ENCODE peak calls at places on chromosomes 3 and 15, in nine cellular contexts. One of them, this sample, is unnamed.

GRCh38 chr15:68333775-68334470 is 56.4 kb downstream of the FEM1B start:
- DNase-seq in lower leg skin: no peak
- DNase-seq in MCF 10A: peak
- DNase-seq in colonic mucosa: no peak
- DNase-seq in upper lobe of right lung: peak
- DNase-seq in MM.1S: no peak
- DNase-seq in HFFc6: no peak
- DNase-seq in HFF-Myc: no peak
- DNase-seq in neural progenitor cell: no peak
- DNase-seq in this sample: peak

GRCh38 chr15:73796266-73796939 is 43.3 kb upstream of the INSYN1 start:
- DNase-seq in lower leg skin: no peak
- DNase-seq in MCF 10A: no peak
- DNase-seq in colonic mucosa: no peak
- DNase-seq in upper lobe of right lung: no peak
- DNase-seq in MM.1S: no peak
- DNase-seq in HFFc6: no peak
- DNase-seq in HFF-Myc: no peak
- DNase-seq in neural progenitor cell: no peak
- DNase-seq in this sample: no peak

GRCh38 chr3:161014997-161015749 is 90.0 kb downstream of the B3GALNT1 start:
- DNase-seq in lower leg skin: no peak
- DNase-seq in MCF 10A: no peak
- DNase-seq in colonic mucosa: no peak
- DNase-seq in upper lobe of right lung: no peak
- DNase-seq in MM.1S: no peak
- DNase-seq in HFFc6: no peak
- DNase-seq in HFF-Myc: no peak
- DNase-seq in neural progenitor cell: peak
- DNase-seq in this sample: no peak

GRCh38 chr15:88799341-88799740 is 3.9 kb upstream of the ACAN start:
- DNase-seq in lower leg skin: no peak
- DNase-seq in MCF 10A: no peak
- DNase-seq in colonic mucosa: no peak
- DNase-seq in upper lobe of right lung: no peak
- DNase-seq in MM.1S: no peak
- DNase-seq in HFFc6: no peak
- DNase-seq in HFF-Myc: no peak
- DNase-seq in neural progenitor cell: no peak
- DNase-seq in this sample: no peak

GRCh38 chr15:85125056-85125661 is 143.5 kb downstream of the PDE8A start:
- DNase-seq in lower leg skin: no peak
- DNase-seq in MCF 10A: peak
- DNase-seq in colonic mucosa: no peak
- DNase-seq in upper lobe of right lung: no peak
- DNase-seq in MM.1S: no peak
- DNase-seq in HFFc6: peak
- DNase-seq in HFF-Myc: no peak
- DNase-seq in neural progenitor cell: no peak
- DNase-seq in this sample: peak

GRCh38 chr15:69394556-69395282 is 19.4 kb upstream of the KIF23 start:
- DNase-seq in lower leg skin: peak
- DNase-seq in MCF 10A: peak
- DNase-seq in colonic mucosa: peak
- DNase-seq in upper lobe of right lung: peak
- DNase-seq in MM.1S: peak
- DNase-seq in HFFc6: peak
- DNase-seq in HFF-Myc: peak
- DNase-seq in neural progenitor cell: peak
- DNase-seq in this sample: peak

GRCh38 chr3:126119008-126119675 is 35.2 kb upstream of the SLC41A3 start:
- DNase-seq in lower leg skin: no peak
- DNase-seq in MCF 10A: no peak
- DNase-seq in colonic mucosa: peak
- DNase-seq in upper lobe of right lung: no peak
- DNase-seq in MM.1S: no peak
- DNase-seq in HFFc6: no peak
- DNase-seq in HFF-Myc: no peak
- DNase-seq in neural progenitor cell: no peak
- DNase-seq in this sample: no peak

GRCh38 chr3:14157951-14158350 is 20.4 kb downstream of the XPC start:
- DNase-seq in lower leg skin: no peak
- DNase-seq in MCF 10A: no peak
- DNase-seq in colonic mucosa: no peak
- DNase-seq in upper lobe of right lung: no peak
- DNase-seq in MM.1S: no peak
- DNase-seq in HFFc6: no peak
- DNase-seq in HFF-Myc: no peak
- DNase-seq in neural progenitor cell: no peak
- DNase-seq in this sample: no peak

GRCh38 chr3:99119312-99119810 is 217.9 kb upstream of the DCBLD2 start:
- DNase-seq in lower leg skin: no peak
- DNase-seq in MCF 10A: no peak
- DNase-seq in colonic mucosa: no peak
- DNase-seq in upper lobe of right lung: no peak
- DNase-seq in MM.1S: no peak
- DNase-seq in HFFc6: peak
- DNase-seq in HFF-Myc: no peak
- DNase-seq in neural progenitor cell: no peak
- DNase-seq in this sample: no peak

GRCh38 chr3:57100046-57100695 is 39.7 kb downstream of the SPATA12 start:
- DNase-seq in lower leg skin: peak
- DNase-seq in MCF 10A: peak
- DNase-seq in colonic mucosa: peak
- DNase-seq in upper lobe of right lung: no peak
- DNase-seq in MM.1S: peak
- DNase-seq in HFFc6: peak
- DNase-seq in HFF-Myc: peak
- DNase-seq in neural progenitor cell: peak
- DNase-seq in this sample: peak

GRCh38 chr15:31974154-31974794 is 56.0 kb upstream of the CHRNA7 start:
- DNase-seq in lower leg skin: no peak
- DNase-seq in MCF 10A: no peak
- DNase-seq in colonic mucosa: no peak
- DNase-seq in upper lobe of right lung: no peak
- DNase-seq in MM.1S: no peak
- DNase-seq in HFFc6: no peak
- DNase-seq in HFF-Myc: no peak
- DNase-seq in neural progenitor cell: peak
- DNase-seq in this sample: no peak

GRCh38 chr15:31975446-31976229 is 54.7 kb upstream of the CHRNA7 start:
- DNase-seq in lower leg skin: no peak
- DNase-seq in MCF 10A: no peak
- DNase-seq in colonic mucosa: peak
- DNase-seq in upper lobe of right lung: no peak
- DNase-seq in MM.1S: no peak
- DNase-seq in HFFc6: no peak
- DNase-seq in HFF-Myc: no peak
- DNase-seq in neural progenitor cell: peak
- DNase-seq in this sample: peak

GRCh38 chr15:31977138-31977537 is 53.2 kb upstream of the CHRNA7 start:
- DNase-seq in lower leg skin: no peak
- DNase-seq in MCF 10A: no peak
- DNase-seq in colonic mucosa: no peak
- DNase-seq in upper lobe of right lung: no peak
- DNase-seq in MM.1S: no peak
- DNase-seq in HFFc6: no peak
- DNase-seq in HFF-Myc: no peak
- DNase-seq in neural progenitor cell: no peak
- DNase-seq in this sample: no peak

GRCh38 chr15:31973197-31973596 is 57.1 kb upstream of the CHRNA7 start:
- DNase-seq in lower leg skin: no peak
- DNase-seq in MCF 10A: no peak
- DNase-seq in colonic mucosa: no peak
- DNase-seq in upper lobe of right lung: no peak
- DNase-seq in MM.1S: no peak
- DNase-seq in HFFc6: no peak
- DNase-seq in HFF-Myc: no peak
- DNase-seq in neural progenitor cell: no peak
- DNase-seq in this sample: no peak

GRCh38 chr15:31974855-31975421 is 55.4 kb upstream of the CHRNA7 start:
- DNase-seq in lower leg skin: no peak
- DNase-seq in MCF 10A: peak
- DNase-seq in colonic mucosa: peak
- DNase-seq in upper lobe of right lung: no peak
- DNase-seq in MM.1S: peak
- DNase-seq in HFFc6: no peak
- DNase-seq in HFF-Myc: no peak
- DNase-seq in neural progenitor cell: peak
- DNase-seq in this sample: peak
- TF ChIP-seq CTCF in lower leg skin: no peak
- TF ChIP-seq CTCF in MCF 10A: peak
- TF ChIP-seq CTCF in colonic mucosa: peak
- TF ChIP-seq CTCF in upper lobe of right lung: peak
- TF ChIP-seq CTCF in MM.1S: peak
- TF ChIP-seq CTCF in HFFc6: peak
- TF ChIP-seq CTCF in HFF-Myc: peak
- TF ChIP-seq CTCF in neural progenitor cell: peak
- TF ChIP-seq CTCF in this sample: peak

GRCh38 chr3:62832569-62832968 is 42.6 kb downstream of the CADPS start:
- DNase-seq in lower leg skin: no peak
- DNase-seq in MCF 10A: no peak
- DNase-seq in colonic mucosa: no peak
- DNase-seq in upper lobe of right lung: no peak
- DNase-seq in MM.1S: no peak
- DNase-seq in HFFc6: no peak
- DNase-seq in HFF-Myc: no peak
- DNase-seq in neural progenitor cell: no peak
- DNase-seq in this sample: no peak

GRCh38 chr3:62827550-62827949 is 47.7 kb downstream of the CADPS start:
- DNase-seq in lower leg skin: no peak
- DNase-seq in MCF 10A: no peak
- DNase-seq in colonic mucosa: no peak
- DNase-seq in upper lobe of right lung: no peak
- DNase-seq in MM.1S: no peak
- DNase-seq in HFFc6: no peak
- DNase-seq in HFF-Myc: no peak
- DNase-seq in neural progenitor cell: no peak
- DNase-seq in this sample: no peak

GRCh38 chr3:62837145-62837787 is 38.0 kb downstream of the CADPS start:
- DNase-seq in lower leg skin: no peak
- DNase-seq in MCF 10A: no peak
- DNase-seq in colonic mucosa: no peak
- DNase-seq in upper lobe of right lung: no peak
- DNase-seq in MM.1S: no peak
- DNase-seq in HFFc6: no peak
- DNase-seq in HFF-Myc: no peak
- DNase-seq in neural progenitor cell: no peak
- DNase-seq in this sample: no peak

GRCh38 chr3:62835594-62836236 is 39.5 kb downstream of the CADPS start:
- DNase-seq in lower leg skin: no peak
- DNase-seq in MCF 10A: no peak
- DNase-seq in colonic mucosa: no peak
- DNase-seq in upper lobe of right lung: no peak
- DNase-seq in MM.1S: peak
- DNase-seq in HFFc6: no peak
- DNase-seq in HFF-Myc: no peak
- DNase-seq in neural progenitor cell: no peak
- DNase-seq in this sample: no peak

GRCh38 chr3:62833538-62833937 is 41.7 kb downstream of the CADPS start:
- DNase-seq in lower leg skin: no peak
- DNase-seq in MCF 10A: peak
- DNase-seq in colonic mucosa: no peak
- DNase-seq in upper lobe of right lung: no peak
- DNase-seq in MM.1S: peak
- DNase-seq in HFFc6: no peak
- DNase-seq in HFF-Myc: no peak
- DNase-seq in neural progenitor cell: peak
- DNase-seq in this sample: peak
- TF ChIP-seq CTCF in lower leg skin: no peak
- TF ChIP-seq CTCF in MCF 10A: peak
- TF ChIP-seq CTCF in colonic mucosa: no peak
- TF ChIP-seq CTCF in upper lobe of right lung: no peak
- TF ChIP-seq CTCF in MM.1S: peak
- TF ChIP-seq CTCF in HFFc6: peak
- TF ChIP-seq CTCF in HFF-Myc: peak
- TF ChIP-seq CTCF in neural progenitor cell: peak
- TF ChIP-seq CTCF in this sample: peak

GRCh38 chr3:108202834-108203233 is 19.4 kb downstream of the IFT57 start:
- DNase-seq in lower leg skin: no peak
- DNase-seq in MCF 10A: no peak
- DNase-seq in colonic mucosa: no peak
- DNase-seq in upper lobe of right lung: no peak
- DNase-seq in MM.1S: no peak
- DNase-seq in HFFc6: peak
- DNase-seq in HFF-Myc: no peak
- DNase-seq in neural progenitor cell: no peak
- DNase-seq in this sample: no peak
- TF ChIP-seq CTCF in lower leg skin: no peak
- TF ChIP-seq CTCF in MCF 10A: no peak
- TF ChIP-seq CTCF in colonic mucosa: no peak
- TF ChIP-seq CTCF in upper lobe of right lung: no peak
- TF ChIP-seq CTCF in MM.1S: no peak
- TF ChIP-seq CTCF in HFFc6: peak
- TF ChIP-seq CTCF in HFF-Myc: no peak
- TF ChIP-seq CTCF in neural progenitor cell: no peak
- TF ChIP-seq CTCF in this sample: no peak

GRCh38 chr15:35442734-35443133 is 103.2 kb downstream of the DPH6 start:
- DNase-seq in lower leg skin: no peak
- DNase-seq in MCF 10A: no peak
- DNase-seq in colonic mucosa: no peak
- DNase-seq in upper lobe of right lung: no peak
- DNase-seq in MM.1S: no peak
- DNase-seq in HFFc6: no peak
- DNase-seq in HFF-Myc: no peak
- DNase-seq in neural progenitor cell: no peak
- DNase-seq in this sample: no peak

GRCh38 chr15:35439291-35439690 is 106.7 kb downstream of the DPH6 start:
- DNase-seq in lower leg skin: no peak
- DNase-seq in MCF 10A: no peak
- DNase-seq in colonic mucosa: no peak
- DNase-seq in upper lobe of right lung: no peak
- DNase-seq in MM.1S: no peak
- DNase-seq in HFFc6: peak
- DNase-seq in HFF-Myc: peak
- DNase-seq in neural progenitor cell: no peak
- DNase-seq in this sample: no peak

GRCh38 chr15:35436422-35436821 is 109.5 kb downstream of the DPH6 start:
- DNase-seq in lower leg skin: no peak
- DNase-seq in MCF 10A: no peak
- DNase-seq in colonic mucosa: no peak
- DNase-seq in upper lobe of right lung: no peak
- DNase-seq in MM.1S: no peak
- DNase-seq in HFFc6: no peak
- DNase-seq in HFF-Myc: no peak
- DNase-seq in neural progenitor cell: no peak
- DNase-seq in this sample: no peak

GRCh38 chr15:35440265-35440664 is 105.7 kb downstream of the DPH6 start:
- DNase-seq in lower leg skin: no peak
- DNase-seq in MCF 10A: no peak
- DNase-seq in colonic mucosa: no peak
- DNase-seq in upper lobe of right lung: no peak
- DNase-seq in MM.1S: no peak
- DNase-seq in HFFc6: no peak
- DNase-seq in HFF-Myc: no peak
- DNase-seq in neural progenitor cell: no peak
- DNase-seq in this sample: no peak

DNA sequence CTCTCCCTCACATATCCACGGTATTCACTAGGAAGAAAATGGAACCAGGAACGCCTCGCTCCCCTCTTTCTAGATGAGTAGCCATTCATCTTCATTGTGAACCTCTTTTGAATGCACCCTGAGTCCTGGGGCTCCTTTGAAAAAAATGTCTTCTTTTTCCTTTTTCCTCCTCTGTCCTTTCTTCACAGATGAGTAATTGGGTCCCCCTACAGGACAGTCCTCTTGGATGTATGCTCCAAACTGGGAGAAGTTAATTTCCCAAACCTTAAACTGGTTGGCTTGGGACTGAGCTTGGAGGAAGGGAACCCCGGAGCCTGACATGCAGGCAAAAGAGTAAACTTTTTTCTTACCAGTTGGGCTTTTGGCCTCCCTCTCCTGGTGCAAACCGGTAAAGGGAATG is 108.8 kb downstream of the DPH6 start:
- DNase-seq in lower leg skin: no peak
- DNase-seq in MCF 10A: peak
- DNase-seq in colonic mucosa: no peak
- DNase-seq in upper lobe of right lung: no peak
- DNase-seq in MM.1S: no peak
- DNase-seq in HFFc6: peak
- DNase-seq in HFF-Myc: peak
- DNase-seq in neural progenitor cell: peak
- DNase-seq in this sample: peak
- TF ChIP-seq CTCF in lower leg skin: no peak
- TF ChIP-seq CTCF in MCF 10A: no peak
- TF ChIP-seq CTCF in colonic mucosa: no peak
- TF ChIP-seq CTCF in upper lobe of right lung: no peak
- TF ChIP-seq CTCF in MM.1S: no peak
- TF ChIP-seq CTCF in HFFc6: peak
- TF ChIP-seq CTCF in HFF-Myc: peak
- TF ChIP-seq CTCF in neural progenitor cell: peak
- TF ChIP-seq CTCF in this sample: peak